ENCODE peak calls at places on chromosomes 12 and 14, in eight cellular contexts. One of them, this sample, is unnamed.

GRCh38 chr12:96506776-96507175 is 17.4 kb downstream of the CFAP54 start:
- DNase-seq in activated CD4-positive, alpha-beta T cell treated with anti-CD3 and anti-CD28 coated beads for 48 hours: no peak
- DNase-seq in occipital lobe: no peak
- DNase-seq in activated gamma-delta T cell: no peak
- DNase-seq in foreskin fibroblast: no peak
- DNase-seq in NCI-H82: no peak
- DNase-seq in stimulated activated CD8-positive, alpha-beta memory T cell treated with anti-CD3 and anti-CD28 coated beads, Interleukin-7, amount 100 ng/mL, for 4 hours: no peak
- DNase-seq in activated CD8-positive, alpha-beta memory T cell treated with anti-CD3 and anti-CD28 coated beads, Interleukin-2, amount 50 U/mL, for 4 hours: no peak
- DNase-seq in this sample: no peak

GRCh38 chr12:11969437-11970154 is 101.1 kb upstream of the BCL2L14 start:
- DNase-seq in activated CD4-positive, alpha-beta T cell treated with anti-CD3 and anti-CD28 coated beads for 48 hours: no peak
- DNase-seq in occipital lobe: no peak
- DNase-seq in activated gamma-delta T cell: no peak
- DNase-seq in foreskin fibroblast: no peak
- DNase-seq in NCI-H82: no peak
- DNase-seq in stimulated activated CD8-positive, alpha-beta memory T cell treated with anti-CD3 and anti-CD28 coated beads, Interleukin-7, amount 100 ng/mL, for 4 hours: no peak
- DNase-seq in activated CD8-positive, alpha-beta memory T cell treated with anti-CD3 and anti-CD28 coated beads, Interleukin-2, amount 50 U/mL, for 4 hours: no peak
- DNase-seq in this sample: no peak

GRCh38 chr12:126198966-126199692 is 1133.9 kb downstream of the AACS start:
- DNase-seq in activated CD4-positive, alpha-beta T cell treated with anti-CD3 and anti-CD28 coated beads for 48 hours: no peak
- DNase-seq in occipital lobe: no peak
- DNase-seq in activated gamma-delta T cell: no peak
- DNase-seq in foreskin fibroblast: no peak
- DNase-seq in NCI-H82: no peak
- DNase-seq in stimulated activated CD8-positive, alpha-beta memory T cell treated with anti-CD3 and anti-CD28 coated beads, Interleukin-7, amount 100 ng/mL, for 4 hours: no peak
- DNase-seq in activated CD8-positive, alpha-beta memory T cell treated with anti-CD3 and anti-CD28 coated beads, Interleukin-2, amount 50 U/mL, for 4 hours: no peak
- DNase-seq in this sample: no peak

GRCh38 chr12:114746297-114747074 is 62.5 kb upstream of the TBX3 start:
- DNase-seq in activated CD4-positive, alpha-beta T cell treated with anti-CD3 and anti-CD28 coated beads for 48 hours: no peak
- DNase-seq in occipital lobe: no peak
- DNase-seq in activated gamma-delta T cell: no peak
- DNase-seq in foreskin fibroblast: peak; percentile 76
- DNase-seq in NCI-H82: no peak
- DNase-seq in stimulated activated CD8-positive, alpha-beta memory T cell treated with anti-CD3 and anti-CD28 coated beads, Interleukin-7, amount 100 ng/mL, for 4 hours: no peak
- DNase-seq in activated CD8-positive, alpha-beta memory T cell treated with anti-CD3 and anti-CD28 coated beads, Interleukin-2, amount 50 U/mL, for 4 hours: no peak
- DNase-seq in this sample: no peak

GRCh38 chr12:127811988-127812387 is 455.0 kb upstream of the TMEM132C start:
- DNase-seq in activated CD4-positive, alpha-beta T cell treated with anti-CD3 and anti-CD28 coated beads for 48 hours: no peak
- DNase-seq in occipital lobe: peak; percentile 25
- DNase-seq in activated gamma-delta T cell: no peak
- DNase-seq in foreskin fibroblast: peak; percentile 79
- DNase-seq in NCI-H82: no peak
- DNase-seq in stimulated activated CD8-positive, alpha-beta memory T cell treated with anti-CD3 and anti-CD28 coated beads, Interleukin-7, amount 100 ng/mL, for 4 hours: no peak
- DNase-seq in activated CD8-positive, alpha-beta memory T cell treated with anti-CD3 and anti-CD28 coated beads, Interleukin-2, amount 50 U/mL, for 4 hours: no peak
- DNase-seq in this sample: peak; percentile 31

GRCh38 chr12:122825773-122826724 is 9.2 kb upstream of the HIP1R start:
- DNase-seq in activated CD4-positive, alpha-beta T cell treated with anti-CD3 and anti-CD28 coated beads for 48 hours: no peak
- DNase-seq in occipital lobe: no peak
- DNase-seq in activated gamma-delta T cell: no peak
- DNase-seq in foreskin fibroblast: peak; percentile 63
- DNase-seq in NCI-H82: peak; percentile 27
- DNase-seq in stimulated activated CD8-positive, alpha-beta memory T cell treated with anti-CD3 and anti-CD28 coated beads, Interleukin-7, amount 100 ng/mL, for 4 hours: no peak
- DNase-seq in activated CD8-positive, alpha-beta memory T cell treated with anti-CD3 and anti-CD28 coated beads, Interleukin-2, amount 50 U/mL, for 4 hours: no peak
- DNase-seq in this sample: no peak

GRCh38 chr12:42097971-42098370 is 46.7 kb downstream of the GXYLT1 start:
- DNase-seq in activated CD4-positive, alpha-beta T cell treated with anti-CD3 and anti-CD28 coated beads for 48 hours: no peak
- DNase-seq in occipital lobe: no peak
- DNase-seq in activated gamma-delta T cell: no peak
- DNase-seq in foreskin fibroblast: no peak
- DNase-seq in NCI-H82: no peak
- DNase-seq in stimulated activated CD8-positive, alpha-beta memory T cell treated with anti-CD3 and anti-CD28 coated beads, Interleukin-7, amount 100 ng/mL, for 4 hours: no peak
- DNase-seq in activated CD8-positive, alpha-beta memory T cell treated with anti-CD3 and anti-CD28 coated beads, Interleukin-2, amount 50 U/mL, for 4 hours: no peak
- DNase-seq in this sample: no peak

GRCh38 chr12:90261283-90261682 is 552.6 kb upstream of the ATP2B1 start:
- DNase-seq in activated CD4-positive, alpha-beta T cell treated with anti-CD3 and anti-CD28 coated beads for 48 hours: no peak
- DNase-seq in occipital lobe: no peak
- DNase-seq in activated gamma-delta T cell: no peak
- DNase-seq in foreskin fibroblast: peak; percentile 18
- DNase-seq in NCI-H82: peak; percentile 82
- DNase-seq in stimulated activated CD8-positive, alpha-beta memory T cell treated with anti-CD3 and anti-CD28 coated beads, Interleukin-7, amount 100 ng/mL, for 4 hours: no peak
- DNase-seq in activated CD8-positive, alpha-beta memory T cell treated with anti-CD3 and anti-CD28 coated beads, Interleukin-2, amount 50 U/mL, for 4 hours: no peak
- DNase-seq in this sample: no peak

GRCh38 chr14:69008411-69008810 is 29.3 kb upstream of the ACTN1 start:
- DNase-seq in activated CD4-positive, alpha-beta T cell treated with anti-CD3 and anti-CD28 coated beads for 48 hours: no peak
- DNase-seq in occipital lobe: no peak
- DNase-seq in activated gamma-delta T cell: no peak
- DNase-seq in foreskin fibroblast: peak; percentile 21
- DNase-seq in NCI-H82: peak; percentile 13
- DNase-seq in stimulated activated CD8-positive, alpha-beta memory T cell treated with anti-CD3 and anti-CD28 coated beads, Interleukin-7, amount 100 ng/mL, for 4 hours: no peak
- DNase-seq in activated CD8-positive, alpha-beta memory T cell treated with anti-CD3 and anti-CD28 coated beads, Interleukin-2, amount 50 U/mL, for 4 hours: no peak
- DNase-seq in this sample: no peak

GRCh38 chr14:100761481-100761880 is 34.8 kb downstream of the DLK1 start:
- DNase-seq in activated CD4-positive, alpha-beta T cell treated with anti-CD3 and anti-CD28 coated beads for 48 hours: no peak
- DNase-seq in occipital lobe: no peak
- DNase-seq in activated gamma-delta T cell: no peak
- DNase-seq in foreskin fibroblast: peak; percentile 80
- DNase-seq in NCI-H82: no peak
- DNase-seq in stimulated activated CD8-positive, alpha-beta memory T cell treated with anti-CD3 and anti-CD28 coated beads, Interleukin-7, amount 100 ng/mL, for 4 hours: no peak
- DNase-seq in activated CD8-positive, alpha-beta memory T cell treated with anti-CD3 and anti-CD28 coated beads, Interleukin-2, amount 50 U/mL, for 4 hours: no peak
- DNase-seq in this sample: peak; percentile 30

GRCh38 chr12:64825143-64826011 is 930 bp downstream of the TBC1D30 start:
- DNase-seq in activated CD4-positive, alpha-beta T cell treated with anti-CD3 and anti-CD28 coated beads for 48 hours: peak; percentile 28
- DNase-seq in occipital lobe: peak; percentile 23
- DNase-seq in activated gamma-delta T cell: no peak
- DNase-seq in foreskin fibroblast: no peak
- DNase-seq in NCI-H82: peak; percentile 71
- DNase-seq in stimulated activated CD8-positive, alpha-beta memory T cell treated with anti-CD3 and anti-CD28 coated beads, Interleukin-7, amount 100 ng/mL, for 4 hours: no peak
- DNase-seq in activated CD8-positive, alpha-beta memory T cell treated with anti-CD3 and anti-CD28 coated beads, Interleukin-2, amount 50 U/mL, for 4 hours: no peak
- DNase-seq in this sample: no peak

GRCh38 chr12:88855301-88855700 is 275.0 kb upstream of the KITLG start:
- DNase-seq in activated CD4-positive, alpha-beta T cell treated with anti-CD3 and anti-CD28 coated beads for 48 hours: no peak
- DNase-seq in occipital lobe: no peak
- DNase-seq in activated gamma-delta T cell: no peak
- DNase-seq in foreskin fibroblast: peak; percentile 40
- DNase-seq in NCI-H82: no peak
- DNase-seq in stimulated activated CD8-positive, alpha-beta memory T cell treated with anti-CD3 and anti-CD28 coated beads, Interleukin-7, amount 100 ng/mL, for 4 hours: no peak
- DNase-seq in activated CD8-positive, alpha-beta memory T cell treated with anti-CD3 and anti-CD28 coated beads, Interleukin-2, amount 50 U/mL, for 4 hours: no peak
- DNase-seq in this sample: no peak

GRCh38 chr14:81519200-81519998 is 14.3 kb downstream of the SEL1L start:
- DNase-seq in activated CD4-positive, alpha-beta T cell treated with anti-CD3 and anti-CD28 coated beads for 48 hours: no peak
- DNase-seq in occipital lobe: no peak
- DNase-seq in activated gamma-delta T cell: no peak
- DNase-seq in foreskin fibroblast: peak; percentile 4
- DNase-seq in NCI-H82: no peak
- DNase-seq in stimulated activated CD8-positive, alpha-beta memory T cell treated with anti-CD3 and anti-CD28 coated beads, Interleukin-7, amount 100 ng/mL, for 4 hours: no peak
- DNase-seq in activated CD8-positive, alpha-beta memory T cell treated with anti-CD3 and anti-CD28 coated beads, Interleukin-2, amount 50 U/mL, for 4 hours: no peak
- DNase-seq in this sample: no peak

This sample was measured in AG20443.